ENCODE peak calls at places on chromosomes 12 and 14, in five cellular contexts. One of them, this sample, is unnamed.

GRCh38 chr14:53109688-53110041 is 43.5 kb downstream of the DDHD1 start:
- DNase-seq in uterus: no peak
- DNase-seq in fibroblast of lung: no peak
- DNase-seq in mucosa of descending colon: no peak
- DNase-seq in AG10803: no peak
- DNase-seq in this sample: no peak

GRCh38 chr12:57157588-57158173 is 10.3 kb upstream of the LRP1-AS start:
- DNase-seq in uterus: no peak
- DNase-seq in fibroblast of lung: no peak
- DNase-seq in mucosa of descending colon: no peak
- DNase-seq in AG10803: no peak
- DNase-seq in this sample: no peak

GRCh38 chr14:92546347-92547053 is 32.9 kb downstream of the RIN3 start:
- DNase-seq in fibroblast of lung: peak
- DNase-seq in AG10803: no peak
- DNase-seq in mucosa of descending colon: no peak
- DNase-seq in uterus: no peak
- DNase-seq in this sample: no peak

GRCh38 chr12:47391566-47391965 is 311.8 kb upstream of the AMIGO2 start:
- DNase-seq in uterus: no peak
- DNase-seq in mucosa of descending colon: no peak
- DNase-seq in fibroblast of lung: no peak
- DNase-seq in AG10803: no peak
- DNase-seq in this sample: no peak

GRCh38 chr14:68047910-68048309 is 228.3 kb downstream of the RAD51B start:
- DNase-seq in uterus: no peak
- DNase-seq in fibroblast of lung: peak
- DNase-seq in AG10803: peak
- DNase-seq in mucosa of descending colon: no peak
- DNase-seq in this sample: no peak

GRCh38 chr14:52694761-52695480 is 437 bp downstream of the ERO1A start:
- DNase-seq in uterus: peak
- DNase-seq in fibroblast of lung: peak
- DNase-seq in AG10803: peak
- DNase-seq in mucosa of descending colon: peak
- DNase-seq in this sample: no peak

GRCh38 chr12:128761305-128761880 is 62.4 kb downstream of the SLC15A4 start:
- DNase-seq in uterus: no peak
- DNase-seq in AG10803: no peak
- DNase-seq in mucosa of descending colon: no peak
- DNase-seq in fibroblast of lung: no peak
- DNase-seq in this sample: peak

GRCh38 chr12:110281549-110282342 is 699 bp downstream of the ATP2A2 start:
- DNase-seq in fibroblast of lung: peak
- DNase-seq in uterus: peak
- DNase-seq in AG10803: peak
- DNase-seq in mucosa of descending colon: peak
- DNase-seq in this sample: no peak

GRCh38 chr14:34700622-34701130 is 13.7 kb downstream of the CFL2 start:
- DNase-seq in fibroblast of lung: no peak
- DNase-seq in AG10803: no peak
- DNase-seq in uterus: no peak
- DNase-seq in mucosa of descending colon: no peak
- DNase-seq in this sample: no peak

GRCh38 chr12:127052491-127053232 is 1214.3 kb upstream of the TMEM132C start:
- DNase-seq in AG10803: peak
- DNase-seq in mucosa of descending colon: no peak
- DNase-seq in fibroblast of lung: no peak
- DNase-seq in uterus: no peak
- DNase-seq in this sample: no peak

GRCh38 chr12:29908154-29908553 is 124.4 kb upstream of the TMTC1 start:
- DNase-seq in uterus: no peak
- DNase-seq in fibroblast of lung: no peak
- DNase-seq in mucosa of descending colon: no peak
- DNase-seq in AG10803: no peak
- DNase-seq in this sample: no peak

GRCh38 chr14:69281450-69282169 is 21.7 kb downstream of the GALNT16 start:
- DNase-seq in uterus: no peak
- DNase-seq in AG10803: no peak
- DNase-seq in fibroblast of lung: no peak
- DNase-seq in mucosa of descending colon: no peak
- DNase-seq in this sample: no peak

GRCh38 chr12:114682920-114683708 is 861 bp downstream of the TBX3 start:
- DNase-seq in AG10803: peak
- DNase-seq in mucosa of descending colon: no peak
- DNase-seq in fibroblast of lung: no peak
- DNase-seq in uterus: no peak
- DNase-seq in this sample: no peak

GRCh38 chr12:54173066-54173726 is 15.6 kb downstream of the SMUG1 start:
- DNase-seq in uterus: no peak
- DNase-seq in AG10803: peak
- DNase-seq in mucosa of descending colon: no peak
- DNase-seq in fibroblast of lung: peak
- DNase-seq in this sample: no peak

GRCh38 chr12:124567673-124568373 is 411 bp upstream of the NCOR2 start:
- DNase-seq in AG10803: peak
- DNase-seq in fibroblast of lung: peak
- DNase-seq in uterus: peak
- DNase-seq in mucosa of descending colon: peak
- DNase-seq in this sample: no peak

GRCh38 chr12:3744216-3744883 is 8.6 kb downstream of the CRACR2A start:
- DNase-seq in mucosa of descending colon: no peak
- DNase-seq in AG10803: no peak
- DNase-seq in fibroblast of lung: no peak
- DNase-seq in uterus: no peak
- DNase-seq in this sample: no peak

GRCh38 chr12:58455146-58455545 is 465.2 kb downstream of the LRIG3 start:
- DNase-seq in uterus: no peak
- DNase-seq in fibroblast of lung: no peak
- DNase-seq in AG10803: peak
- DNase-seq in mucosa of descending colon: no peak
- DNase-seq in this sample: no peak

GRCh38 chr12:117025481-117026151 is 73.6 kb downstream of the TESC start:
- DNase-seq in AG10803: peak
- DNase-seq in fibroblast of lung: peak
- DNase-seq in uterus: peak
- DNase-seq in mucosa of descending colon: no peak
- DNase-seq in this sample: no peak

GRCh38 chr14:56666716-56667115 is 87.1 kb downstream of the TMEM260 start:
- DNase-seq in AG10803: peak
- DNase-seq in fibroblast of lung: peak
- DNase-seq in uterus: no peak
- DNase-seq in mucosa of descending colon: no peak
- DNase-seq in this sample: peak

GRCh38 chr14:105143451-105144230 is 24.9 kb downstream of the JAG2 start:
- DNase-seq in mucosa of descending colon: peak
- DNase-seq in AG10803: no peak
- DNase-seq in uterus: no peak
- DNase-seq in fibroblast of lung: no peak
- DNase-seq in this sample: no peak

GRCh38 chr12:31835276-31835882 is 106.6 kb upstream of the AMN1 start:
- DNase-seq in uterus: no peak
- DNase-seq in fibroblast of lung: no peak
- DNase-seq in AG10803: no peak
- DNase-seq in mucosa of descending colon: no peak
- DNase-seq in this sample: no peak

GRCh38 chr14:50943943-50944646 is at the start of gene PYGL:
- DNase-seq in uterus: peak
- DNase-seq in fibroblast of lung: peak
- DNase-seq in mucosa of descending colon: peak
- DNase-seq in AG10803: peak
- DNase-seq in this sample: no peak

GRCh38 chr14:104701383-104702076 is 12.1 kb downstream of the INF2 start:
- DNase-seq in AG10803: no peak
- DNase-seq in fibroblast of lung: no peak
- DNase-seq in mucosa of descending colon: no peak
- DNase-seq in uterus: no peak
- DNase-seq in this sample: no peak

GRCh38 chr12:96197503-96198272 is 3.5 kb downstream of the ELK3 start:
- DNase-seq in uterus: no peak
- DNase-seq in mucosa of descending colon: no peak
- DNase-seq in AG10803: peak
- DNase-seq in fibroblast of lung: peak
- DNase-seq in this sample: peak

GRCh38 chr12:96198970-96199369 is 4.8 kb downstream of the ELK3 start:
- DNase-seq in uterus: no peak
- DNase-seq in AG10803: peak
- DNase-seq in fibroblast of lung: peak
- DNase-seq in mucosa of descending colon: no peak
- DNase-seq in this sample: no peak

GRCh38 chr12:96201272-96202227 is 7.4 kb downstream of the ELK3 start:
- DNase-seq in fibroblast of lung: no peak
- DNase-seq in mucosa of descending colon: no peak
- DNase-seq in uterus: no peak
- DNase-seq in AG10803: no peak
- DNase-seq in this sample: no peak

GRCh38 chr12:96196781-96197180 is 2.6 kb downstream of the ELK3 start:
- DNase-seq in AG10803: peak
- DNase-seq in mucosa of descending colon: no peak
- DNase-seq in uterus: peak
- DNase-seq in fibroblast of lung: peak
- DNase-seq in this sample: no peak

GRCh38 chr12:96199465-96199864 is 5.3 kb downstream of the ELK3 start:
- DNase-seq in mucosa of descending colon: no peak
- DNase-seq in uterus: no peak
- DNase-seq in AG10803: no peak
- DNase-seq in fibroblast of lung: no peak
- DNase-seq in this sample: no peak
- H3K4me3 ChIP-seq in mucosa of descending colon: no peak
- H3K4me3 ChIP-seq in uterus: no peak
- H3K4me3 ChIP-seq in AG10803: no peak
- H3K4me3 ChIP-seq in fibroblast of lung: no peak
- H3K4me3 ChIP-seq in this sample: no peak

DNA sequence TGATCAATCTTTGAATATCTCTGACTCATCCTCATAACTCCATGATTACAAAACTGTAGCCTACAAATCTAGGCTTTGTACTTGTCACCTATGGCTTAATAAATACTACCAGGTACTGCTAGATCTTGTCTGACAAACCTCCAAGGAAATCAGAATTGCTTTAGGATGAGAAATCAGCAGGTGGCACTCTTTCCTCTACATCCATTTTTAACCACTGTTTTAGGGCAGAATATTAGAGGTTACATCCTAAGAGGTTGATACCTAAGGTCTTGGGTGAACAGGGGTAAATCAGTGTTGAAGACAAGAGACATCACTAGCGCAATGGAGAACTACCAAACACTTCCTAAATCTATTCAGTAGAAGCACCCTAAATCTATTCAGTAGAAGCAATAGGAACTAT is 63.1 kb upstream of the SOX5 start:
- DNase-seq in uterus: no peak
- DNase-seq in fibroblast of lung: peak
- DNase-seq in mucosa of descending colon: no peak
- DNase-seq in AG10803: no peak
- DNase-seq in this sample: no peak
- TF ChIP-seq CTCF in uterus: no peak
- TF ChIP-seq CTCF in fibroblast of lung: no peak
- TF ChIP-seq CTCF in mucosa of descending colon: no peak
- TF ChIP-seq CTCF in AG10803: no peak
- TF ChIP-seq CTCF in this sample: peak

GRCh38 chr14:61479746-61480502 is 158.5 kb downstream of the PRKCH start:
- DNase-seq in uterus: no peak
- DNase-seq in AG10803: peak
- DNase-seq in mucosa of descending colon: no peak
- DNase-seq in fibroblast of lung: no peak
- DNase-seq in this sample: no peak

GRCh38 chr14:61476737-61477410 is 155.5 kb downstream of the PRKCH start:
- DNase-seq in AG10803: peak
- DNase-seq in mucosa of descending colon: no peak
- DNase-seq in fibroblast of lung: peak
- DNase-seq in uterus: peak
- DNase-seq in this sample: peak

GRCh38 chr14:61477845-61478438 is 156.6 kb downstream of the PRKCH start:
- DNase-seq in fibroblast of lung: peak
- DNase-seq in uterus: peak
- DNase-seq in AG10803: peak
- DNase-seq in mucosa of descending colon: peak
- DNase-seq in this sample: no peak

GRCh38 chr14:61480704-61481285 is 159.4 kb downstream of the PRKCH start:
- DNase-seq in mucosa of descending colon: no peak
- DNase-seq in uterus: no peak
- DNase-seq in AG10803: no peak
- DNase-seq in fibroblast of lung: no peak
- DNase-seq in this sample: no peak

DNA sequence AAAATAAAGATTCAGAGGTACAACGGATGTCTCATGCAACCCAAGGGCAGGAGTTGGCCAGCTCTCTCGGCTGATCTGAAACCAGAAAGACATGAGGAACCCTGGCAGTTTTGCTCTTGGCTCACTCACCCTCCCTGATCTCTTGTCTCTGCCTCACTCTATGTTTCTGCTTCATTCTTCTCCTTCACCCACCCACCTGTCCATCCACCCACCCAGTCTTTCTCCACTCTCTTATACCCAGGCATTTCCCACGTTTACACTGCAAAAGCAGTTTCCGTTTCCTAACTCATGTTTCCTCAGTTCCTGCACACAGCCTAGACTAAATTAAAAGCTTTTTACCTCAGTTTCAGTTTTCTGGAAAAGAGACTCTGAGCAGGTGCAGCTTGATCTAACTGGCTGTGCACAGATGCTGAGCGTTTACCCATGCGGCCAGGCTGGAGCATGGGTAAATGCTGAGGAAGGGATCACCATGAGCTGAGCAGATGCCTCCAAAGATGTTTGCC is 157.6 kb downstream of the PRKCH start:
- DNase-seq in AG10803: no peak
- DNase-seq in uterus: no peak
- DNase-seq in mucosa of descending colon: no peak
- DNase-seq in fibroblast of lung: no peak
- DNase-seq in this sample: no peak
- H3K4me3 ChIP-seq in AG10803: no peak
- H3K4me3 ChIP-seq in uterus: no peak
- H3K4me3 ChIP-seq in mucosa of descending colon: no peak
- H3K4me3 ChIP-seq in fibroblast of lung: no peak
- H3K4me3 ChIP-seq in this sample: no peak

DNA sequence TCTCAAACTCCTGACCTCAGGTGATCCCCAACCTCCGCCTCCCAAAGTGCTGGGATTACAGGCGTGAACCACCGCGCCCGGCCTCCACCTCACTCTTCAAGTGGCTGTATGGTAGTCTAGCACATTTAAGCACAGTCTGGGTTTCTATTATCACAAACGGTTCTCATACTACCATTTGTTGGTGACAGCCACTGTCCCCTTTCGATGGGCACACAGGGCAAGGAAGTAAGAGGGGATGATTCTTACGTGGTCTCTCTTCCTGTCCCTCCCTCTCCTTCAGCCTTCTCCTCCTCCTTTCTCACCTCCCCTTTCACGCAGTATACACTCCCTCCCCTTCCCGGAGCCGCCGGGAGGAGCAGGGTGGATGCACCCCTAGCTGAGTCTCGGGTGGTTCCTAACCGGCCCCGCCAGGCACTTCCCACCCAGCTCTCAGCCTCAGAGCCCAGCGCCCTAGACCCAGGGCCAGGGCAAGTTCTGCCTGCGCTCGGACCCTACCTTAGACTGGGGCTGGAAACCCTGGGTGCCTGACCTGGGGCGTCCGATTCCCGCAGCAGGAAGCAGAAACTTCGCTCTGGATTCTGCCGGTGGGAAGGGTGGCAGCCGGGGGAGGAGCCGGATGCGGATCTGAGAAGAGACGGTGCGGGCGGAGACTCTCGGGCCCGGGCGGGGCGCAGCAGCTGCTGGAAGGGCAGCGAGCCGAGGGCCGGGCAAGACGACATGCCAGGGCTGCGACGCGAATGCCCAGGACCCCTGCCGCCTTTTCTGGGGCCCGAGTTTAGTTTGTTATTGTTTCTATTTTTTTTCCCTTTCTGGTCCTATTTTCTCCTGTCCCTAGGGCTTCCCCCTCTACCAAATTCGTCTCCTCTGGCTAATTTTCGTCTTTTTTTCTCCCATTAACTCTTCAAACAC is at the start of gene TEP1:
- DNase-seq in uterus: peak
- DNase-seq in AG10803: peak
- DNase-seq in mucosa of descending colon: peak
- DNase-seq in fibroblast of lung: peak
- DNase-seq in this sample: peak
- TF ChIP-seq CTCF in uterus: peak
- TF ChIP-seq CTCF in AG10803: no peak
- TF ChIP-seq CTCF in mucosa of descending colon: no peak
- TF ChIP-seq CTCF in fibroblast of lung: no peak
- TF ChIP-seq CTCF in this sample: no peak